ENCODE peak calls at places on chromosomes 7 and 10, in seven cellular contexts. One of them, this sample, is unnamed.

GRCh38 chr7:143199040-143199439 is 15.8 kb downstream of the TAS2R39 start:
- DNase-seq in NCI-H1092: no peak
- DNase-seq in activated effector memory CD4-positive, alpha-beta T cell treated with Interleukin-2 at 50 U/mL for 16 hours: no peak
- DNase-seq in WTC11: no peak
- DNase-seq in HTR-8/SVneo: no peak
- DNase-seq in stimulated activated naive CD4-positive, alpha-beta T cell treated with Interleukin-2 at 50 U/mL for 16 hours: no peak
- DNase-seq in NCI-H446: no peak
- DNase-seq in this sample: no peak

GRCh38 chr10:42691361-42692120 is 53.2 kb upstream of the ZNF33B start:
- DNase-seq in WTC11: no peak
- DNase-seq in HTR-8/SVneo: no peak
- DNase-seq in NCI-H1092: peak
- DNase-seq in activated effector memory CD4-positive, alpha-beta T cell treated with Interleukin-2 at 50 U/mL for 16 hours: no peak
- DNase-seq in stimulated activated naive CD4-positive, alpha-beta T cell treated with Interleukin-2 at 50 U/mL for 16 hours: no peak
- DNase-seq in NCI-H446: peak
- DNase-seq in this sample: no peak

GRCh38 chr10:97040706-97041105 is 145.1 kb downstream of the SLIT1 start:
- DNase-seq in stimulated activated naive CD4-positive, alpha-beta T cell treated with Interleukin-2 at 50 U/mL for 16 hours: no peak
- DNase-seq in NCI-H1092: no peak
- DNase-seq in activated effector memory CD4-positive, alpha-beta T cell treated with Interleukin-2 at 50 U/mL for 16 hours: no peak
- DNase-seq in WTC11: no peak
- DNase-seq in NCI-H446: no peak
- DNase-seq in HTR-8/SVneo: no peak
- DNase-seq in this sample: no peak

GRCh38 chr10:124999433-125000365 is 57.8 kb downstream of the ZRANB1 start:
- DNase-seq in stimulated activated naive CD4-positive, alpha-beta T cell treated with Interleukin-2 at 50 U/mL for 16 hours: no peak
- DNase-seq in activated effector memory CD4-positive, alpha-beta T cell treated with Interleukin-2 at 50 U/mL for 16 hours: no peak
- DNase-seq in HTR-8/SVneo: no peak
- DNase-seq in WTC11: peak
- DNase-seq in NCI-H446: no peak
- DNase-seq in NCI-H1092: no peak
- DNase-seq in this sample: no peak

GRCh38 chr7:157054927-157055326 is 44.5 kb upstream of the MNX1 start:
- DNase-seq in NCI-H446: no peak
- DNase-seq in HTR-8/SVneo: no peak
- DNase-seq in NCI-H1092: no peak
- DNase-seq in activated effector memory CD4-positive, alpha-beta T cell treated with Interleukin-2 at 50 U/mL for 16 hours: no peak
- DNase-seq in WTC11: no peak
- DNase-seq in stimulated activated naive CD4-positive, alpha-beta T cell treated with Interleukin-2 at 50 U/mL for 16 hours: no peak
- DNase-seq in this sample: no peak

GRCh38 chr10:29840516-29841276 is 205.9 kb upstream of the SVIL start:
- DNase-seq in WTC11: no peak
- DNase-seq in HTR-8/SVneo: no peak
- DNase-seq in activated effector memory CD4-positive, alpha-beta T cell treated with Interleukin-2 at 50 U/mL for 16 hours: no peak
- DNase-seq in NCI-H1092: no peak
- DNase-seq in NCI-H446: peak
- DNase-seq in stimulated activated naive CD4-positive, alpha-beta T cell treated with Interleukin-2 at 50 U/mL for 16 hours: no peak
- DNase-seq in this sample: no peak

GRCh38 chr7:23106801-23107713 is 1.5 kb downstream of the KLHL7 start:
- DNase-seq in stimulated activated naive CD4-positive, alpha-beta T cell treated with Interleukin-2 at 50 U/mL for 16 hours: no peak
- DNase-seq in NCI-H446: no peak
- DNase-seq in NCI-H1092: no peak
- DNase-seq in HTR-8/SVneo: no peak
- DNase-seq in activated effector memory CD4-positive, alpha-beta T cell treated with Interleukin-2 at 50 U/mL for 16 hours: no peak
- DNase-seq in WTC11: no peak
- DNase-seq in this sample: peak

GRCh38 chr7:55224111-55224510 is 141.0 kb upstream of the LANCL2 start:
- DNase-seq in activated effector memory CD4-positive, alpha-beta T cell treated with Interleukin-2 at 50 U/mL for 16 hours: no peak
- DNase-seq in HTR-8/SVneo: no peak
- DNase-seq in stimulated activated naive CD4-positive, alpha-beta T cell treated with Interleukin-2 at 50 U/mL for 16 hours: no peak
- DNase-seq in WTC11: no peak
- DNase-seq in NCI-H446: no peak
- DNase-seq in NCI-H1092: no peak
- DNase-seq in this sample: no peak

GRCh38 chr7:17184805-17185689 is 113.4 kb upstream of the AHR start:
- DNase-seq in WTC11: no peak
- DNase-seq in NCI-H1092: no peak
- DNase-seq in stimulated activated naive CD4-positive, alpha-beta T cell treated with Interleukin-2 at 50 U/mL for 16 hours: no peak
- DNase-seq in activated effector memory CD4-positive, alpha-beta T cell treated with Interleukin-2 at 50 U/mL for 16 hours: no peak
- DNase-seq in NCI-H446: no peak
- DNase-seq in HTR-8/SVneo: no peak
- DNase-seq in this sample: no peak

GRCh38 chr7:50728184-50728583 is 54.5 kb downstream of the GRB10 start:
- DNase-seq in WTC11: no peak
- DNase-seq in stimulated activated naive CD4-positive, alpha-beta T cell treated with Interleukin-2 at 50 U/mL for 16 hours: no peak
- DNase-seq in activated effector memory CD4-positive, alpha-beta T cell treated with Interleukin-2 at 50 U/mL for 16 hours: no peak
- DNase-seq in NCI-H1092: no peak
- DNase-seq in HTR-8/SVneo: no peak
- DNase-seq in NCI-H446: peak
- DNase-seq in this sample: no peak

GRCh38 chr7:78260826-78261225 is 462.3 kb downstream of the PHTF2 start:
- DNase-seq in HTR-8/SVneo: no peak
- DNase-seq in WTC11: no peak
- DNase-seq in NCI-H446: no peak
- DNase-seq in activated effector memory CD4-positive, alpha-beta T cell treated with Interleukin-2 at 50 U/mL for 16 hours: no peak
- DNase-seq in stimulated activated naive CD4-positive, alpha-beta T cell treated with Interleukin-2 at 50 U/mL for 16 hours: no peak
- DNase-seq in NCI-H1092: no peak
- DNase-seq in this sample: no peak

GRCh38 chr10:37390901-37391300 is 265.5 kb downstream of the ANKRD30A start:
- DNase-seq in activated effector memory CD4-positive, alpha-beta T cell treated with Interleukin-2 at 50 U/mL for 16 hours: no peak
- DNase-seq in stimulated activated naive CD4-positive, alpha-beta T cell treated with Interleukin-2 at 50 U/mL for 16 hours: no peak
- DNase-seq in NCI-H1092: no peak
- DNase-seq in WTC11: no peak
- DNase-seq in HTR-8/SVneo: no peak
- DNase-seq in NCI-H446: no peak
- DNase-seq in this sample: no peak

GRCh38 chr7:116356979-116357378 is 142.6 kb upstream of the CAV2 start:
- DNase-seq in stimulated activated naive CD4-positive, alpha-beta T cell treated with Interleukin-2 at 50 U/mL for 16 hours: no peak
- DNase-seq in HTR-8/SVneo: no peak
- DNase-seq in NCI-H1092: no peak
- DNase-seq in activated effector memory CD4-positive, alpha-beta T cell treated with Interleukin-2 at 50 U/mL for 16 hours: no peak
- DNase-seq in NCI-H446: no peak
- DNase-seq in WTC11: no peak
- DNase-seq in this sample: no peak

GRCh38 chr10:12417341-12417740 is 68.0 kb downstream of the CAMK1D start:
- DNase-seq in WTC11: no peak
- DNase-seq in NCI-H446: no peak
- DNase-seq in HTR-8/SVneo: no peak
- DNase-seq in NCI-H1092: no peak
- DNase-seq in activated effector memory CD4-positive, alpha-beta T cell treated with Interleukin-2 at 50 U/mL for 16 hours: no peak
- DNase-seq in stimulated activated naive CD4-positive, alpha-beta T cell treated with Interleukin-2 at 50 U/mL for 16 hours: no peak
- DNase-seq in this sample: no peak

GRCh38 chr7:35556532-35557471 is 138.1 kb downstream of the HERPUD2 start:
- DNase-seq in activated effector memory CD4-positive, alpha-beta T cell treated with Interleukin-2 at 50 U/mL for 16 hours: no peak
- DNase-seq in NCI-H1092: no peak
- DNase-seq in WTC11: no peak
- DNase-seq in stimulated activated naive CD4-positive, alpha-beta T cell treated with Interleukin-2 at 50 U/mL for 16 hours: no peak
- DNase-seq in HTR-8/SVneo: no peak
- DNase-seq in NCI-H446: no peak
- DNase-seq in this sample: peak

This sample was measured in hepatocyte.